ENCODE peak calls at places on chromosomes 3 and 15, in seven cellular contexts. E is aorta; S is CD4-positive, alpha-beta T cell; G is K562; F is right cardiac atrium; P is CD8-positive, alpha-beta T cell; X is lung. Q is an unnamed sample.

GRCh38 chr3:102307442-102307841 is 127.4 kb upstream of the ZPLD1 start:
- ATAC-seq in E (no peak), S (no peak), G (no peak), F (no peak), P (no peak), X (no peak), Q (no peak)

GRCh38 chr15:58148633-58149032 is 10.5 kb downstream of the AQP9 start:
- ATAC-seq in E (no peak), S (no peak), G (no peak), F (no peak), P (no peak), X (no peak), Q (no peak)

GRCh38 chr3:157447026-157447694 is 10.5 kb downstream of the PTX3 start:
- ATAC-seq in E (no peak), S (no peak), G (no peak), F (no peak), P (no peak), X (no peak), Q (no peak)

GRCh38 chr15:70632981-70633380 is 130.4 kb downstream of the UACA start:
- ATAC-seq in E (no peak), S (no peak), G (no peak), F (no peak), P (no peak), X (no peak), Q (no peak)

GRCh38 chr3:77825045-77825827 is 785.3 kb downstream of the ROBO2 start:
- ATAC-seq in E (peak; percentile 36), S (no peak), G (no peak), F (no peak), P (no peak), X (peak; percentile 87), Q (peak; percentile 25)

GRCh38 chr3:123297627-123297899 is 95.8 kb downstream of the SEC22A start:
- ATAC-seq in E (no peak), S (no peak), G (peak; percentile 44), F (no peak), P (no peak), X (no peak), Q (no peak)

GRCh38 chr15:66483131-66483566 is 14.4 kb downstream of the SNAPC5 start:
- ATAC-seq in E (peak; percentile 36), S (no peak), G (no peak), F (peak; percentile 38), P (no peak), X (peak; percentile 71), Q (peak; percentile 25)

GRCh38 chr3:138862924-138863775 is 28.4 kb upstream of the PIK3CB start:
- ATAC-seq in E (peak; percentile 63), S (no peak), G (peak; percentile 89), F (peak; percentile 94), P (no peak), X (peak; percentile 73), Q (peak; percentile 67)

GRCh38 chr3:46353639-46354410 is at the start of gene CCR2:
- ATAC-seq in E (no peak), S (no peak), G (no peak), F (no peak), P (peak; percentile 36), X (no peak), Q (no peak)

GRCh38 chr3:186400026-186400425 is 38.0 kb upstream of the DGKG start:
- ATAC-seq in E (no peak), S (no peak), G (no peak), F (no peak), P (no peak), X (no peak), Q (no peak)

GRCh38 chr3:106728315-106728821 is 648.9 kb upstream of the CCDC54 start:
- ATAC-seq in E (peak; percentile 66), S (no peak), G (no peak), F (peak; percentile 69), P (no peak), X (peak; percentile 51), Q (peak; percentile 79)

GRCh38 chr3:134803051-134803505 is 8.0 kb downstream of the EPHB1 start:
- ATAC-seq in E (no peak), S (no peak), G (no peak), F (no peak), P (no peak), X (no peak), Q (no peak)

GRCh38 chr3:50167069-50167781 is 12.1 kb downstream of the SEMA3F start:
- ATAC-seq in E (no peak), S (no peak), G (no peak), F (peak; percentile 14), P (no peak), X (no peak), Q (no peak)

GRCh38 chr3:135155791-135156190 is 360.7 kb downstream of the EPHB1 start:
- ATAC-seq in E (no peak), S (no peak), G (no peak), F (no peak), P (no peak), X (no peak), Q (no peak)

GRCh38 chr3:7241584-7242302 is 380.8 kb downstream of the GRM7 start:
- ATAC-seq in E (no peak), S (no peak), G (no peak), F (no peak), P (no peak), X (no peak), Q (no peak)

GRCh38 chr3:13713396-13713795 is 164.5 kb downstream of the FBLN2 start:
- ATAC-seq in E (no peak), S (no peak), G (no peak), F (no peak), P (no peak), X (no peak), Q (no peak)

GRCh38 chr3:117234321-117234720 is 524.7 kb downstream of the TUSC7 start:
- ATAC-seq in E (no peak), S (no peak), G (no peak), F (no peak), P (no peak), X (no peak), Q (no peak)

GRCh38 chr15:50798684-50799083 is 33.2 kb upstream of the SPPL2A start:
- ATAC-seq in E (no peak), S (no peak), G (peak; percentile 86), F (no peak), P (no peak), X (no peak), Q (no peak)

GRCh38 chr3:13932578-13933295 is 52.9 kb upstream of the WNT7A start:
- ATAC-seq in E (no peak), S (no peak), G (peak; percentile 86), F (peak; percentile 84), P (no peak), X (no peak), Q (no peak)

GRCh38 chr15:42131826-42132806 is 24.3 kb downstream of the PLA2G4F start:
- ATAC-seq in E (no peak), S (no peak), G (no peak), F (no peak), P (no peak), X (peak; percentile 59), Q (no peak)

GRCh38 chr15:71083349-71083748 is 31.9 kb upstream of the THSD4 start:
- ATAC-seq in E (peak; percentile 86), S (no peak), G (no peak), F (peak; percentile 93), P (no peak), X (no peak), Q (no peak)

GRCh38 chr3:149768704-149769103 is 16.4 kb upstream of the COMMD2 start:
- ATAC-seq in E (no peak), S (no peak), G (no peak), F (no peak), P (no peak), X (no peak), Q (no peak)
- H3K27ac ChIP-seq in E (no peak overlapping the region), S (no peak overlapping the region), G (no peak overlapping the region), F (no peak overlapping the region), P (no peak overlapping the region), X (no peak overlapping the region), Q (no peak overlapping the region)

DNA sequence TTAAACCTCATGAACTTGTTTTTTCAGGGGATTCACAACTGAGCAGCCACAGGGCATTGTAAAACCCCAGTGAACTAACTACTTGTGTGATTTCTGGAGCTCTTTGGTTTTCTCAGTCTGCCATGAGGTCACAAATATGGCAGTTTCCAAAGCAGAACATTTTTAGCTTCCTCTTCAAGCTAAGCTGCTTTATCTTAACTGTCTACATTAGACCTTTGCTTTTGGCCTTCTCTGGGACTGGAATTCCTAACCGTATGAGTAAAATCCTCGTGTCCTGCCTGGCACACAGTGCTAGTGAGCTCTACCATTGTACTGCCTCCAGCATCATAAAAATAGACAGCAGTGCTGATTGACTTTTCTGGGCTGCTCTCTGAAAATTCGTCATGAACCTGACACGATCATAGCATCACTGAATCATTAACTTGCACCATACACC is 22.1 kb downstream of the CDIN1 start:
- ATAC-seq in E (peak; percentile 92), S (no peak), G (no peak), F (peak; percentile 93), P (no peak), X (no peak), Q (peak; percentile 97)
- H3K27ac ChIP-seq in E (peak overlapping the region; percentile 96), S (no peak overlapping the region), G (no peak overlapping the region), F (peak overlapping the region; percentile 88), P (no peak overlapping the region), X (no peak overlapping the region), Q (peak overlapping the region; percentile 99)

GRCh38 chr3:31896026-31896425 is 85.0 kb downstream of the OSBPL10 start:
- ATAC-seq in E (no peak), S (no peak), G (no peak), F (no peak), P (no peak), X (no peak), Q (no peak)
- H3K27ac ChIP-seq in E (no peak overlapping the region), S (no peak overlapping the region), G (no peak overlapping the region), F (no peak overlapping the region), P (no peak overlapping the region), X (no peak overlapping the region), Q (no peak overlapping the region)

DNA sequence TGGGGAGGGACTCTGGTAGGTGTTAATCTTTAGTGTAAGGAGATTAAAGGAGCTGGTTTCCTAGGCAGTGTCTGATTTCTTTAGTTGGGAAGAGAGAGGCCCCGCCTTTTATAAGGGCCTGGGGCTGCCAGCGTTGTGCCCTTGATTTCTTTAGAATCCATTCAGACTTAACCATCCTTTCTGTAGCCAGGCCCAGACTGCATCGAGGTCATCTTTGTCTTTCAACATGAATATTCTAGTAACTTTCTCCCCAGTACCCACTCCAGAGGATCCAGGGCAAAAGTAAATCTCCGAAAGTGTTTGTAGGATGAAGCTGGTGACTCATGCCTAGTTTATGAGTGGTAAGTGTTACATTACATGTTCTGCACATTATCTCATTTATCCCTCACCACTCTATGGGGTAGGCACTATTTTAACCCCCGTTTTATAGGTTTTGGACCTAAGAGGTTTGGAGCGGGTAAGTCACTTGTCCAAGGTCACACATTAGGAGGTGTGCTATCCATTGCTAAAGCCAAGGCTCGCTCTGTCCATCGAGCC is 11.8 kb upstream of the USP3 start:
- ATAC-seq in E (no peak), S (no peak), G (no peak), F (no peak), P (no peak), X (no peak), Q (no peak)
- H3K27ac ChIP-seq in E (no peak overlapping the region), S (no peak overlapping the region), G (no peak overlapping the region), F (peak overlapping the region; percentile 4), P (no peak overlapping the region), X (no peak overlapping the region), Q (no peak overlapping the region)

GRCh38 chr3:111800472-111800871 is 58.6 kb upstream of the PHLDB2 start:
- ATAC-seq in E (no peak), S (no peak), G (no peak), F (no peak), P (no peak), X (no peak), Q (no peak)
- H3K27ac ChIP-seq in E (no peak overlapping the region), S (no peak overlapping the region), G (no peak overlapping the region), F (no peak overlapping the region), P (no peak overlapping the region), X (no peak overlapping the region), Q (no peak overlapping the region)

GRCh38 chr15:78024883-78025282 is 52.6 kb downstream of the TBC1D2B start:
- ATAC-seq in E (no peak), S (no peak), G (no peak), F (no peak), P (no peak), X (no peak), Q (no peak)
- H3K27ac ChIP-seq in E (no peak overlapping the region), S (no peak overlapping the region), G (no peak overlapping the region), F (peak overlapping the region; percentile 64), P (no peak overlapping the region), X (peak overlapping the region; percentile 76), Q (no peak overlapping the region)